ENCODE peak calls at places on chromosomes 16 and 17, in four cellular contexts. One of them, this sample, is unnamed.

GRCh38 chr16:67302882-67303434 is 23.6 kb downstream of the KCTD19 start:
- DNase-seq in upper lobe of left lung: no peak
- DNase-seq in body of pancreas: no peak
- DNase-seq in fibroblast of mammary gland: no peak
- DNase-seq in this sample: no peak

GRCh38 chr16:54366943-54367342 is 80.4 kb upstream of the IRX3 start:
- DNase-seq in upper lobe of left lung: no peak
- DNase-seq in body of pancreas: no peak
- DNase-seq in fibroblast of mammary gland: no peak
- DNase-seq in this sample: no peak

GRCh38 chr17:57679906-57680695 is 65.0 kb downstream of the CCDC182 start:
- DNase-seq in upper lobe of left lung: no peak
- DNase-seq in body of pancreas: no peak
- DNase-seq in fibroblast of mammary gland: no peak
- DNase-seq in this sample: no peak

GRCh38 chr17:78963378-78963777 is 16.3 kb downstream of the LGALS3BP start:
- DNase-seq in upper lobe of left lung: no peak
- DNase-seq in body of pancreas: no peak
- DNase-seq in fibroblast of mammary gland: no peak
- DNase-seq in this sample: no peak

GRCh38 chr17:75753514-75754377 is 11.2 kb downstream of the GALK1 start:
- DNase-seq in upper lobe of left lung: peak; percentile 77
- DNase-seq in body of pancreas: peak; percentile 69
- DNase-seq in fibroblast of mammary gland: peak; percentile 47
- DNase-seq in this sample: peak; percentile 60

GRCh38 chr16:71343078-71343477 is 15.4 kb upstream of the CALB2 start:
- DNase-seq in upper lobe of left lung: no peak
- DNase-seq in body of pancreas: no peak
- DNase-seq in fibroblast of mammary gland: no peak
- DNase-seq in this sample: no peak

GRCh38 chr17:7120123-7120522 is 5.5 kb upstream of the ASGR2 start:
- DNase-seq in upper lobe of left lung: no peak
- DNase-seq in body of pancreas: no peak
- DNase-seq in fibroblast of mammary gland: no peak
- DNase-seq in this sample: no peak

GRCh38 chr17:79654960-79655382 is 44.1 kb upstream of the RBFOX3 start:
- DNase-seq in upper lobe of left lung: no peak
- DNase-seq in body of pancreas: no peak
- DNase-seq in fibroblast of mammary gland: no peak
- DNase-seq in this sample: no peak

GRCh38 chr17:40801157-40801556 is 1.4 kb upstream of the KRT28 start:
- DNase-seq in upper lobe of left lung: no peak
- DNase-seq in body of pancreas: no peak
- DNase-seq in fibroblast of mammary gland: no peak
- DNase-seq in this sample: no peak

GRCh38 chr17:69404398-69404797 is 10.1 kb upstream of the MAP2K6 start:
- DNase-seq in upper lobe of left lung: no peak
- DNase-seq in body of pancreas: no peak
- DNase-seq in fibroblast of mammary gland: peak; percentile 22
- DNase-seq in this sample: peak; percentile 59

GRCh38 chr16:89011909-89012621 is 35.1 kb upstream of the CBFA2T3 start:
- DNase-seq in upper lobe of left lung: no peak
- DNase-seq in body of pancreas: no peak
- DNase-seq in fibroblast of mammary gland: no peak
- DNase-seq in this sample: no peak

GRCh38 chr17:51060396-51060795 is 60.3 kb downstream of the SPAG9 start:
- DNase-seq in upper lobe of left lung: no peak
- DNase-seq in body of pancreas: peak; percentile 37
- DNase-seq in fibroblast of mammary gland: no peak
- DNase-seq in this sample: no peak

GRCh38 chr16:57020651-57021050 is 31.3 kb downstream of the NLRC5 start:
- DNase-seq in upper lobe of left lung: no peak
- DNase-seq in body of pancreas: no peak
- DNase-seq in fibroblast of mammary gland: no peak
- DNase-seq in this sample: no peak

GRCh38 chr17:49969134-49969759 is at the start of gene DLX4:
- DNase-seq in upper lobe of left lung: no peak
- DNase-seq in body of pancreas: no peak
- DNase-seq in fibroblast of mammary gland: no peak
- DNase-seq in this sample: no peak

GRCh38 chr17:42881768-42882565 is 18.6 kb upstream of the G6PC1 start:
- DNase-seq in upper lobe of left lung: peak; percentile 71
- DNase-seq in body of pancreas: no peak
- DNase-seq in fibroblast of mammary gland: no peak
- DNase-seq in this sample: no peak

GRCh38 chr17:19364699-19365498 is 2.4 kb upstream of the B9D1 start:
- DNase-seq in upper lobe of left lung: no peak
- DNase-seq in body of pancreas: no peak
- DNase-seq in fibroblast of mammary gland: no peak
- DNase-seq in this sample: no peak

GRCh38 chr17:41870627-41871026 is 5.4 kb upstream of the KLHL11 start:
- DNase-seq in upper lobe of left lung: no peak
- DNase-seq in body of pancreas: no peak
- DNase-seq in fibroblast of mammary gland: peak; percentile 48
- DNase-seq in this sample: no peak

GRCh38 chr16:15792563-15792971 is 64.3 kb downstream of the MYH11 start:
- DNase-seq in upper lobe of left lung: no peak
- DNase-seq in body of pancreas: no peak
- DNase-seq in fibroblast of mammary gland: no peak
- DNase-seq in this sample: no peak

GRCh38 chr17:48100160-48100559 is 1.1 kb downstream of the CBX1 start:
- DNase-seq in upper lobe of left lung: no peak
- DNase-seq in body of pancreas: no peak
- DNase-seq in fibroblast of mammary gland: peak; percentile 50
- DNase-seq in this sample: peak; percentile 73

GRCh38 chr17:39579318-39580081 is 28.2 kb downstream of the NEUROD2 start:
- DNase-seq in upper lobe of left lung: peak; percentile 26
- DNase-seq in body of pancreas: no peak
- DNase-seq in fibroblast of mammary gland: no peak
- DNase-seq in this sample: no peak

GRCh38 chr17:39580082-39580468 is 27.6 kb downstream of the NEUROD2 start:
- DNase-seq in upper lobe of left lung: no peak
- DNase-seq in body of pancreas: no peak
- DNase-seq in fibroblast of mammary gland: no peak
- DNase-seq in this sample: no peak

GRCh38 chr17:39578272-39578671 is 29.4 kb downstream of the NEUROD2 start:
- DNase-seq in upper lobe of left lung: no peak
- DNase-seq in body of pancreas: no peak
- DNase-seq in fibroblast of mammary gland: no peak
- DNase-seq in this sample: no peak

GRCh38 chr17:39573447-39574298 is 34.0 kb downstream of the NEUROD2 start:
- DNase-seq in upper lobe of left lung: peak; percentile 62
- DNase-seq in body of pancreas: peak; percentile 68
- DNase-seq in fibroblast of mammary gland: peak; percentile 60
- DNase-seq in this sample: peak; percentile 63

DNA sequence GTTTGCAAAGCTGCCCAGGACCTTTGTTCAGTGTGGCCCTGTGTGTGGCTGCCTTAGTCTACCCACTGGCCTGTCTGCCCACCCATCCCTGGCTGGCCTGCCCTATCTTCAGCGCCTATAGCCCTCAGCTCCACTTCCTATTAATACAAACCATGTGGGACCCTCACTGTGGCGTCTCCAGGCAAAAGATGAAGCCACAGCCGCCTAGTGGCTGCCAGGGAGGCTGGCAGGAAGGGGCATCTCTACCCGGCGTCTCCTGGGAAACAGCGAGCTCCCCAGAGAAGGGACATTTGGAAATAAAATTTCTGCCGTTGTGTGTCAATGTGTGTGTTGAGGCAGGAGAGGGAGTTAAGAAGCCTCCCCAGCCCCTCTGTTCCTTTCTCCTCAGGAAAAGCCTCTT is 31.5 kb downstream of the NEUROD2 start:
- DNase-seq in upper lobe of left lung: no peak
- DNase-seq in body of pancreas: no peak
- DNase-seq in fibroblast of mammary gland: no peak
- DNase-seq in this sample: peak; percentile 6
- TF ChIP-seq CTCF in upper lobe of left lung: peak; percentile 24
- TF ChIP-seq CTCF in body of pancreas: peak; percentile 33
- TF ChIP-seq CTCF in fibroblast of mammary gland: peak; percentile 28
- TF ChIP-seq CTCF in this sample: peak; percentile 55

GRCh38 chr16:4475880-4476790 is at the start of gene HMOX2:
- DNase-seq in upper lobe of left lung: peak; percentile 97
- DNase-seq in body of pancreas: peak; percentile 95
- DNase-seq in fibroblast of mammary gland: peak; percentile 88
- DNase-seq in this sample: peak; percentile 87

GRCh38 chr16:4486126-4486893 is 10.1 kb downstream of the HMOX2 start:
- DNase-seq in upper lobe of left lung: peak; percentile 53
- DNase-seq in body of pancreas: peak; percentile 73
- DNase-seq in fibroblast of mammary gland: no peak
- DNase-seq in this sample: no peak

GRCh38 chr16:4481965-4482364 is 5.8 kb downstream of the HMOX2 start:
- DNase-seq in upper lobe of left lung: no peak
- DNase-seq in body of pancreas: no peak
- DNase-seq in fibroblast of mammary gland: no peak
- DNase-seq in this sample: no peak

GRCh38 chr16:4477966-4478365 is 1.8 kb downstream of the HMOX2 start:
- DNase-seq in upper lobe of left lung: peak; percentile 32
- DNase-seq in body of pancreas: no peak
- DNase-seq in fibroblast of mammary gland: peak; percentile 60
- DNase-seq in this sample: peak; percentile 53

DNA sequence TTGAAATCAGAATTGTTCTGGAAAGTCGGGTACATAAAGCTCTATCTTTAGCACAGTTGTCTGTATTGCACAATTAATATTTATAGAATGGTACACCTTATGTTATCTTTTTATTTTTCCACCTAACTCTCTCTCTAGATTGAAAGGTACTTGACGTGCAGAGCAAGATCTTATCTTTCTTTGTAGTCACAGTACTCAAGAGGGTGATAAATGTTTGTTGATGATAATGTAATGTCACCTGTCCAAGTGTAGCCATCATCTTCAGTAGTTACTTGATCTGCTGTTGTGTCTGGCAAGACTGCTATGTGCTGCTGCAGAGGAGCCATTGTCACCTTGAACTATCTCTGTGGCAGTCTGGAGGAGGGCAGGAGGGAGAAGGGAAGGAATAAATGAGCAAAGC is 5.3 kb downstream of the HMOX2 start:
- DNase-seq in upper lobe of left lung: no peak
- DNase-seq in body of pancreas: no peak
- DNase-seq in fibroblast of mammary gland: no peak
- DNase-seq in this sample: no peak
- H3K4me3 ChIP-seq in upper lobe of left lung: no peak overlapping the region
- H3K4me3 ChIP-seq in body of pancreas: no peak overlapping the region
- H3K4me3 ChIP-seq in fibroblast of mammary gland: no peak overlapping the region
- H3K4me3 ChIP-seq in this sample: no peak overlapping the region

GRCh38 chr16:85264752-85265151 is 152.5 kb upstream of the CIBAR2 start:
- DNase-seq in upper lobe of left lung: no peak
- DNase-seq in body of pancreas: no peak
- DNase-seq in fibroblast of mammary gland: no peak
- DNase-seq in this sample: no peak
- TF ChIP-seq CTCF in upper lobe of left lung: no peak
- TF ChIP-seq CTCF in body of pancreas: no peak
- TF ChIP-seq CTCF in fibroblast of mammary gland: no peak
- TF ChIP-seq CTCF in this sample: no peak

GRCh38 chr17:44376779-44377178 is 12.7 kb downstream of the ITGA2B start:
- DNase-seq in upper lobe of left lung: no peak
- DNase-seq in body of pancreas: no peak
- DNase-seq in fibroblast of mammary gland: no peak
- DNase-seq in this sample: no peak

GRCh38 chr17:44375196-44376017 is 11.8 kb upstream of the FAM171A2 start:
- DNase-seq in upper lobe of left lung: no peak
- DNase-seq in body of pancreas: no peak
- DNase-seq in fibroblast of mammary gland: no peak
- DNase-seq in this sample: no peak

GRCh38 chr17:44372036-44372435 is 8.4 kb upstream of the FAM171A2 start:
- DNase-seq in upper lobe of left lung: no peak
- DNase-seq in body of pancreas: no peak
- DNase-seq in fibroblast of mammary gland: no peak
- DNase-seq in this sample: no peak

GRCh38 chr17:44376124-44376523 is 12.5 kb upstream of the FAM171A2 start:
- DNase-seq in upper lobe of left lung: no peak
- DNase-seq in body of pancreas: no peak
- DNase-seq in fibroblast of mammary gland: peak; percentile 24
- DNase-seq in this sample: no peak

DNA sequence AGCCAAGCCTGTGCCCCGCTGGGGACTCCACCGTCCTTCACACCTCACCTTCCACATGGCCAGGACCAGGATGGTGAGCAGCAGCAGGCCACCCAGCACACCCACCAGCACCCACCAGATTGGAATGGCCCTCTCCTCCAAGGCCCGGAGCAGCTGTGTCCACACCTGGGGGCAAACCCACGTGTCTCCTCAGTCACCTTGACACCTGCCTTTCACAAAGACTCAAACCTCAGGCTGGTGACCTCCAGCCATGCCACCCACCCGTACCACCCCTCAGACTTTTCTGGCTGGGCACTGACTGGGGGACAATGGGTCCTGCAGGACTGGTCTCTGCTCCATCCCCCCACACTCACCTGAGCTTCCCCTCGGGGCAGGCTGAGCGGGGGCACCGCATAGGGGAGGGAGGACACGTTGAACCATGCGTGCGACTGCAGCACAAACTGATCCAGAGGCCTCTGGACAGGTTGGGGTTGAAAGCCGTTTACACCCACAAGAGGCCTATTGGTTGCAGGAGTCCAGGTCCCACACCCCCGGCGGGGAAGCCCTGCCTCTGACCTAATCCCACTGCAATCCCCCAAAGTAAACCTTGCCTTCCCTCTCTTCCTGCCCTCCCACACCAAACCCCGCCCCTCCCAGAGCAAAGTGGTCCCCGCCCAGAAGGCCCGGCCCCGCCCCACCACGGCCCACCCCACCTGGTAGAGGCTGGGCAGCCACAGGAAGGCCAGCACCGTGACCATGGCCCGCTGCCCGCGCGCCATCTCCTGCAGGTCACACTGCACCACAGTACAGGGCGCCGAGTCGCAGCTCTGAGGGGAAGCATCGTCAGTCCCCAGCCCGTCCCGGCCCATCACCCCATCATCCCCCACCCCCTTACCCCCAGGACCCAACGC is 10.9 kb upstream of the FAM171A2 start:
- DNase-seq in upper lobe of left lung: peak; percentile 41
- DNase-seq in body of pancreas: no peak
- DNase-seq in fibroblast of mammary gland: no peak
- DNase-seq in this sample: no peak
- H3K4me3 ChIP-seq in upper lobe of left lung: no peak overlapping the region
- H3K4me3 ChIP-seq in body of pancreas: no peak overlapping the region
- H3K4me3 ChIP-seq in fibroblast of mammary gland: no peak overlapping the region
- H3K4me3 ChIP-seq in this sample: no peak overlapping the region

GRCh38 chr17:82031885-82032627 is 578 bp downstream of the RAC3 start:
- DNase-seq in upper lobe of left lung: peak; percentile 74
- DNase-seq in body of pancreas: peak; percentile 60
- DNase-seq in fibroblast of mammary gland: no peak
- DNase-seq in this sample: no peak
- TF ChIP-seq CTCF in upper lobe of left lung: no peak
- TF ChIP-seq CTCF in body of pancreas: no peak
- TF ChIP-seq CTCF in fibroblast of mammary gland: no peak
- TF ChIP-seq CTCF in this sample: no peak

DNA sequence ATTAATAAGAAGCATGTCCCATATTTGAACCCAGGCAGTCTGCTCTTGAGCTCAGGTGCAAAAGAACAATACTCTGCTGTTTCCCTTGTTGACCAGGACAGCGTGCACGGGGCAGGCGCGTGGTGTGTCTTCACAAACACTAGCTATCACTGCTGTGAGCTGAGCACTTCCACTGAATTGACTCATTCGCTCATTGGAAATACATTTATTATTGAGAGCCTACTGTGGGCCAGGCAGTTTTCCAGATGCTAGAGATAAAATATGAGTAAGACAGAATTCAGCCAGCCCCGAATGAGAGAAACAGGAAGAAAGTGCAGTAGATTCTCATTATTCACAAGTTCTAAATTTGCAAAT is 1.7 kb downstream of the CHD9 start:
- DNase-seq in upper lobe of left lung: no peak
- DNase-seq in body of pancreas: no peak
- DNase-seq in fibroblast of mammary gland: peak; percentile 82
- DNase-seq in this sample: peak; percentile 33
- H3K4me3 ChIP-seq in upper lobe of left lung: peak overlapping the region; percentile 63
- H3K4me3 ChIP-seq in body of pancreas: no peak overlapping the region
- H3K4me3 ChIP-seq in fibroblast of mammary gland: no peak overlapping the region
- H3K4me3 ChIP-seq in this sample: no peak overlapping the region